ENCODE peak calls at places on chromosome 17, in five cellular contexts. M, U, J, Q and C are unnamed samples.

GRCh38 chr17:3738562-3739295 is 15.0 kb downstream of the HASPIN start:
- DNase-seq in M (peak; percentile 48), U (no peak), J (peak; percentile 50), Q (peak; percentile 41), C (no peak)

GRCh38 chr17:81018044-81018802 is 16.7 kb upstream of the BAIAP2 start:
- DNase-seq in M (no peak), U (peak; percentile 78), J (peak; percentile 82), Q (no peak), C (peak; percentile 34)

GRCh38 chr17:37111329-37111728 is 162.6 kb downstream of the AATF start:
- DNase-seq in M (no peak), U (no peak), J (no peak), Q (peak; percentile 40), C (peak; percentile 13)

GRCh38 chr17:10757067-10757466 is 27.2 kb upstream of the TMEM220 start:
- DNase-seq in M (no peak), U (no peak), J (no peak), Q (no peak), C (no peak)

GRCh38 chr17:3695723-3696411 is at the start of gene P2RX5:
- DNase-seq in M (no peak), U (peak; percentile 26), J (peak; percentile 76), Q (no peak), C (no peak)

GRCh38 chr17:20202141-20202574 is 193.0 kb downstream of the SPECC1 start:
- DNase-seq in M (no peak), U (no peak), J (peak; percentile 19), Q (no peak), C (no peak)

GRCh38 chr17:35807371-35808144 is 1.7 kb upstream of the TAF15 start:
- DNase-seq in M (no peak), U (peak; percentile 59), J (no peak), Q (no peak), C (no peak)

GRCh38 chr17:32623196-32623595 is 136.4 kb downstream of the CDK5R1 start:
- DNase-seq in M (no peak), U (no peak), J (no peak), Q (no peak), C (no peak)

GRCh38 chr17:7466318-7466643 is 13.2 kb downstream of the ZBTB4 start:
- DNase-seq in M (no peak), U (no peak), J (no peak), Q (no peak), C (no peak)

GRCh38 chr17:73126716-73127473 is 34.4 kb upstream of the SLC39A11 start:
- DNase-seq in M (no peak), U (peak; percentile 23), J (no peak), Q (no peak), C (no peak)

GRCh38 chr17:44820631-44821196 is 9.4 kb downstream of the GJC1 start:
- DNase-seq in M (no peak), U (peak; percentile 90), J (no peak), Q (no peak), C (no peak)